ENCODE peak calls at places on chromosome 15, in seven cellular contexts. One of them, this sample, is unnamed.

GRCh38 chr15:80778621-80778963 is 578 bp upstream of the CEMIP start:
- DNase-seq in A549: no peak
- DNase-seq in transverse colon: no peak
- DNase-seq in tibial nerve: no peak
- DNase-seq in right lobe of liver: no peak
- DNase-seq in ovary: no peak
- DNase-seq in IMR-90: no peak
- DNase-seq in this sample: no peak

GRCh38 chr15:88782465-88782864 is 20.8 kb upstream of the ACAN start:
- DNase-seq in A549: no peak
- DNase-seq in transverse colon: no peak
- DNase-seq in tibial nerve: no peak
- DNase-seq in right lobe of liver: no peak
- DNase-seq in ovary: no peak
- DNase-seq in IMR-90: no peak
- DNase-seq in this sample: no peak

GRCh38 chr15:57485869-57486268 is 105.8 kb upstream of the MYZAP start:
- DNase-seq in A549: peak; percentile 95
- DNase-seq in transverse colon: no peak
- DNase-seq in tibial nerve: no peak
- DNase-seq in right lobe of liver: no peak
- DNase-seq in ovary: no peak
- DNase-seq in IMR-90: peak; percentile 83
- DNase-seq in this sample: no peak

GRCh38 chr15:84832446-84833040 is 15.4 kb downstream of the ALPK3 start:
- DNase-seq in A549: no peak
- DNase-seq in transverse colon: no peak
- DNase-seq in tibial nerve: no peak
- DNase-seq in right lobe of liver: no peak
- DNase-seq in ovary: no peak
- DNase-seq in IMR-90: no peak
- DNase-seq in this sample: no peak

GRCh38 chr15:85150130-85150480 is 168.4 kb downstream of the PDE8A start:
- DNase-seq in A549: no peak
- DNase-seq in transverse colon: no peak
- DNase-seq in tibial nerve: no peak
- DNase-seq in right lobe of liver: no peak
- DNase-seq in ovary: no peak
- DNase-seq in IMR-90: peak; percentile 11
- DNase-seq in this sample: no peak

GRCh38 chr15:41661529-41662225 is 1.5 kb downstream of the MGA start:
- DNase-seq in A549: peak; percentile 48
- DNase-seq in transverse colon: peak; percentile 79
- DNase-seq in tibial nerve: peak; percentile 61
- DNase-seq in right lobe of liver: peak; percentile 76
- DNase-seq in ovary: peak; percentile 75
- DNase-seq in IMR-90: peak; percentile 82
- DNase-seq in this sample: peak; percentile 93

GRCh38 chr15:29442532-29442931 is 172.9 kb upstream of the NSMCE3 start:
- DNase-seq in A549: no peak
- DNase-seq in transverse colon: no peak
- DNase-seq in tibial nerve: no peak
- DNase-seq in right lobe of liver: peak; percentile 17
- DNase-seq in ovary: no peak
- DNase-seq in IMR-90: no peak
- DNase-seq in this sample: no peak

GRCh38 chr15:69903476-69904295 is 194.0 kb downstream of the TLE3 start:
- DNase-seq in A549: no peak
- DNase-seq in transverse colon: no peak
- DNase-seq in tibial nerve: no peak
- DNase-seq in right lobe of liver: no peak
- DNase-seq in ovary: no peak
- DNase-seq in IMR-90: peak; percentile 57
- DNase-seq in this sample: no peak

GRCh38 chr15:30954674-30955073 is 36.8 kb downstream of the MTMR10 start:
- DNase-seq in A549: peak; percentile 13
- DNase-seq in transverse colon: no peak
- DNase-seq in tibial nerve: no peak
- DNase-seq in right lobe of liver: no peak
- DNase-seq in ovary: no peak
- DNase-seq in IMR-90: peak; percentile 34
- DNase-seq in this sample: no peak

GRCh38 chr15:101047301-101047781 is 128.2 kb downstream of the LRRK1 start:
- DNase-seq in A549: no peak
- DNase-seq in transverse colon: peak; percentile 7
- DNase-seq in tibial nerve: no peak
- DNase-seq in right lobe of liver: peak; percentile 34
- DNase-seq in ovary: peak; percentile 35
- DNase-seq in IMR-90: no peak
- DNase-seq in this sample: peak; percentile 70

GRCh38 chr15:51497806-51498205 is 124.8 kb downstream of the DMXL2 start:
- DNase-seq in A549: no peak
- DNase-seq in transverse colon: no peak
- DNase-seq in tibial nerve: no peak
- DNase-seq in right lobe of liver: no peak
- DNase-seq in ovary: no peak
- DNase-seq in IMR-90: no peak
- DNase-seq in this sample: no peak

GRCh38 chr15:57881361-57881760 is 174.8 kb downstream of the POLR2M start:
- DNase-seq in A549: no peak
- DNase-seq in transverse colon: no peak
- DNase-seq in tibial nerve: no peak
- DNase-seq in right lobe of liver: no peak
- DNase-seq in ovary: no peak
- DNase-seq in IMR-90: no peak
- DNase-seq in this sample: no peak

GRCh38 chr15:78209646-78210348 is 24.6 kb downstream of the ACSBG1 start:
- DNase-seq in A549: no peak
- DNase-seq in transverse colon: peak; percentile 64
- DNase-seq in tibial nerve: no peak
- DNase-seq in right lobe of liver: peak; percentile 78
- DNase-seq in ovary: no peak
- DNase-seq in IMR-90: no peak
- DNase-seq in this sample: peak; percentile 47

GRCh38 chr15:81335631-81336030 is 11.7 kb upstream of the STARD5 start:
- DNase-seq in A549: no peak
- DNase-seq in transverse colon: no peak
- DNase-seq in tibial nerve: no peak
- DNase-seq in right lobe of liver: no peak
- DNase-seq in ovary: no peak
- DNase-seq in IMR-90: no peak
- DNase-seq in this sample: no peak

GRCh38 chr15:101248274-101248673 is 3.6 kb downstream of the CHSY1 start:
- DNase-seq in A549: no peak
- DNase-seq in transverse colon: no peak
- DNase-seq in tibial nerve: no peak
- DNase-seq in right lobe of liver: no peak
- DNase-seq in ovary: no peak
- DNase-seq in IMR-90: no peak
- DNase-seq in this sample: no peak

GRCh38 chr15:33699691-33700447 is 268.4 kb upstream of the CHRM5 start:
- DNase-seq in A549: no peak
- DNase-seq in transverse colon: no peak
- DNase-seq in tibial nerve: no peak
- DNase-seq in right lobe of liver: no peak
- DNase-seq in ovary: no peak
- DNase-seq in IMR-90: peak; percentile 12
- DNase-seq in this sample: no peak

GRCh38 chr15:89089316-89090230 is 1.3 kb downstream of the ABHD2 start:
- DNase-seq in A549: no peak
- DNase-seq in transverse colon: no peak
- DNase-seq in tibial nerve: no peak
- DNase-seq in right lobe of liver: peak; percentile 7
- DNase-seq in ovary: no peak
- DNase-seq in IMR-90: no peak
- DNase-seq in this sample: no peak

GRCh38 chr15:92113832-92114231 is 260.3 kb downstream of the SLCO3A1 start:
- DNase-seq in A549: no peak
- DNase-seq in transverse colon: no peak
- DNase-seq in tibial nerve: no peak
- DNase-seq in right lobe of liver: no peak
- DNase-seq in ovary: no peak
- DNase-seq in IMR-90: no peak
- DNase-seq in this sample: no peak

GRCh38 chr15:92117301-92117731 is 263.8 kb downstream of the SLCO3A1 start:
- DNase-seq in A549: no peak
- DNase-seq in transverse colon: no peak
- DNase-seq in tibial nerve: peak; percentile 19
- DNase-seq in right lobe of liver: peak; percentile 70
- DNase-seq in ovary: no peak
- DNase-seq in IMR-90: no peak
- DNase-seq in this sample: no peak

GRCh38 chr15:92116320-92116719 is 262.8 kb downstream of the SLCO3A1 start:
- DNase-seq in A549: no peak
- DNase-seq in transverse colon: no peak
- DNase-seq in tibial nerve: no peak
- DNase-seq in right lobe of liver: no peak
- DNase-seq in ovary: no peak
- DNase-seq in IMR-90: no peak
- DNase-seq in this sample: no peak

GRCh38 chr15:92118162-92118935 is 264.8 kb downstream of the SLCO3A1 start:
- DNase-seq in A549: no peak
- DNase-seq in transverse colon: no peak
- DNase-seq in tibial nerve: no peak
- DNase-seq in right lobe of liver: no peak
- DNase-seq in ovary: no peak
- DNase-seq in IMR-90: peak; percentile 39
- DNase-seq in this sample: no peak

GRCh38 chr15:92115834-92116233 is 262.3 kb downstream of the SLCO3A1 start:
- DNase-seq in A549: no peak
- DNase-seq in transverse colon: no peak
- DNase-seq in tibial nerve: no peak
- DNase-seq in right lobe of liver: no peak
- DNase-seq in ovary: no peak
- DNase-seq in IMR-90: no peak
- DNase-seq in this sample: no peak
- H3K4me1 ChIP-seq in A549: no peaks in the 10 kb centered on the region
- H3K4me1 ChIP-seq in transverse colon: no peaks in the 10 kb centered on the region
- H3K4me1 ChIP-seq in tibial nerve: no peaks in the 10 kb centered on the region
- H3K4me1 ChIP-seq in right lobe of liver: peaks cover 21% of the 10 kb centered on the region
- H3K4me1 ChIP-seq in ovary: no peaks in the 10 kb centered on the region
- H3K4me1 ChIP-seq in IMR-90: peaks cover 4% of the 10 kb centered on the region
- H3K4me1 ChIP-seq in this sample: no peaks in the 10 kb centered on the region

GRCh38 chr15:52784799-52785671 is 5.1 kb downstream of the ONECUT1 start:
- DNase-seq in A549: no peak
- DNase-seq in transverse colon: no peak
- DNase-seq in tibial nerve: no peak
- DNase-seq in right lobe of liver: peak; percentile 96
- DNase-seq in ovary: no peak
- DNase-seq in IMR-90: no peak
- DNase-seq in this sample: no peak
- H3K4me3 ChIP-seq in A549: no peak overlapping the region
- H3K4me3 ChIP-seq in transverse colon: no peak overlapping the region
- H3K4me3 ChIP-seq in tibial nerve: no peak overlapping the region
- H3K4me3 ChIP-seq in right lobe of liver: peak overlapping the region; percentile 66
- H3K4me3 ChIP-seq in ovary: no peak overlapping the region
- H3K4me3 ChIP-seq in IMR-90: no peak overlapping the region
- H3K4me3 ChIP-seq in this sample: no peak overlapping the region

DNA sequence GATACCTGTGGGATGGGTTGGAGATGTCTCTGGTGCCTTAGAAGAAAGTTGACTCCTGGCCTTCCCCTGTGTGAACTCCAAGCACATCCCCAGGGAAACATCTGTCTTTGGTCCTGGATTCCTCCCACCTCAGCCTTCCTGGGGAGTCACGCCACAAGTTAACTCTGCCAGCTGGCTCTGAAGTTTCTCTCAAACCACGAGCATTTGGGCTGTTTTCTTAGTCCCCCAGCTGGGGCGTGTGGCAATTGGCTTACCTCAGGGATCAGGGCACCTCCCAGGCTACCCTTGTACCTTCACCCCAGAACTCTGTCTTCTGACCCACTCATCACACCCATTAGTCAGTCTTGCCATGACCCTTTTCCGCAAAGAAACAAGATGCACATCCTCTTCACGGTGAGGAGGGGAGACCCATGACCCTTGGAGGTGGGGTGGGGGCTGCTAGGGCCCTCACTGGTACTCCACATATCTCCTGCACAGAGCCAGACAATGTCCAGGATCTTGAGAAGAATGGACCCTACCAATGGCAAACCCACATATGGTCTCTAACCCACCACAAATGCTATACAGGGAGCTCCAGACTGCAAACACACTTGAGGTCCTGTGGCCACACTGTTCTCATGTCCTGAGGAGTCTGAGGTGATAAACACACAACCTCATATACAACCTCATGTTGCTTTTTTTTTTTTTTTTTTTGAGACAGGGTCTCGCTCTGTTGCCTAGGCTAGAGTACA is 3.9 kb downstream of the NEIL1 start:
- DNase-seq in A549: no peak
- DNase-seq in transverse colon: no peak
- DNase-seq in tibial nerve: no peak
- DNase-seq in right lobe of liver: no peak
- DNase-seq in ovary: no peak
- DNase-seq in IMR-90: no peak
- DNase-seq in this sample: no peak
- TF ChIP-seq POLR2A in A549: no peak
- TF ChIP-seq POLR2A in transverse colon: no peak
- TF ChIP-seq POLR2A in tibial nerve: no peak
- TF ChIP-seq POLR2A in right lobe of liver: no peak
- TF ChIP-seq POLR2A in ovary: no peak
- TF ChIP-seq POLR2A in IMR-90: no peak
- TF ChIP-seq POLR2A in this sample: no peak

GRCh38 chr15:39786444-39787056 is 3.9 kb upstream of the FSIP1 start:
- DNase-seq in A549: peak; percentile 21
- DNase-seq in transverse colon: no peak
- DNase-seq in tibial nerve: no peak
- DNase-seq in right lobe of liver: no peak
- DNase-seq in ovary: no peak
- DNase-seq in IMR-90: peak; percentile 75
- DNase-seq in this sample: no peak

GRCh38 chr15:39784638-39785037 is 2.0 kb upstream of the FSIP1 start:
- DNase-seq in A549: no peak
- DNase-seq in transverse colon: no peak
- DNase-seq in tibial nerve: no peak
- DNase-seq in right lobe of liver: no peak
- DNase-seq in ovary: no peak
- DNase-seq in IMR-90: no peak
- DNase-seq in this sample: no peak

GRCh38 chr15:39785139-39785538 is 2.5 kb upstream of the FSIP1 start:
- DNase-seq in A549: no peak
- DNase-seq in transverse colon: no peak
- DNase-seq in tibial nerve: no peak
- DNase-seq in right lobe of liver: no peak
- DNase-seq in ovary: no peak
- DNase-seq in IMR-90: no peak
- DNase-seq in this sample: no peak

GRCh38 chr15:39787479-39787878 is 4.8 kb upstream of the FSIP1 start:
- DNase-seq in A549: no peak
- DNase-seq in transverse colon: no peak
- DNase-seq in tibial nerve: no peak
- DNase-seq in right lobe of liver: no peak
- DNase-seq in ovary: no peak
- DNase-seq in IMR-90: no peak
- DNase-seq in this sample: no peak

DNA sequence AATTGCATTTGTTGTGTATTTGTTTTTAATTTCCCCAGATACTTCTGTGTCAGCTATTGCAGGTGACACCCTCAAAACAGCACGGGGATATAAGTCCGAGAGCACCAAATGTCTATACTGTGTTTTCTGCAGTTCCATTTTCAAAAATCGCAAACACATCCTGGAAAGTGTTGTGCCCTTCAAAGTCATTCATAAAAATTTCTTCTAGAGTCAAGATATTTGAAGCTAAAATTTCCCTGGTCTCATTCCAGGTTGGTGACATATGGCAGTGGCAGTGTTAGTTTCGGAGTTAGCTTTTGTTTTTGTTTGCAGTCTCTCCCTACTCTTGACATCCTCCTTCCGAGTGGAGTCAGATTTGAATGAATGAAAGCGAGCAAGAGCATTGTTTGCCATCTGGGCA is 3.2 kb upstream of the FSIP1 start:
- DNase-seq in A549: no peak
- DNase-seq in transverse colon: no peak
- DNase-seq in tibial nerve: no peak
- DNase-seq in right lobe of liver: no peak
- DNase-seq in ovary: no peak
- DNase-seq in IMR-90: no peak
- DNase-seq in this sample: no peak
- H3K4me1 ChIP-seq in A549: peaks cover 15% of the 10 kb centered on the region
- H3K4me1 ChIP-seq in transverse colon: peaks cover 10% of the 10 kb centered on the region
- H3K4me1 ChIP-seq in tibial nerve: no peaks in the 10 kb centered on the region
- H3K4me1 ChIP-seq in right lobe of liver: peaks cover 13% of the 10 kb centered on the region
- H3K4me1 ChIP-seq in ovary: peaks cover 1% of the 10 kb centered on the region
- H3K4me1 ChIP-seq in IMR-90: peaks cover 24% of the 10 kb centered on the region
- H3K4me1 ChIP-seq in this sample: peaks cover 33% of the 10 kb centered on the region

This sample was measured in spleen.